ENCODE peak calls at places on chromosomes 6 and 20, in seven cellular contexts. C, K, H, M, Y, W and N are unnamed samples. For H3K9me3, the result is how much of the 10 kb centered on the place peaks cover.

GRCh38 chr20:39309458-39309857 is 347.3 kb downstream of the DHX35 start:
- DNase-seq in Y (no peak), M (no peak), C (no peak), K (no peak), H (no peak), W (no peak), N (no peak)

GRCh38 chr6:147486683-147487082 is 21.8 kb upstream of the SAMD5 start:
- DNase-seq in K (no peak), M (no peak), W (no peak), C (no peak), H (no peak), Y (no peak), N (no peak)

GRCh38 chr20:48823476-48823875 is 4.3 kb downstream of the PREX1 start:
- DNase-seq in M (no peak), W (no peak), Y (no peak), C (no peak), K (no peak), H (no peak), N (no peak)

GRCh38 chr20:33839591-33839990 is 28.4 kb downstream of the CHMP4B start:
- DNase-seq in W (no peak), Y (no peak), K (no peak), M (no peak), H (no peak), C (no peak), N (no peak)

GRCh38 chr6:90159452-90159851 is 137.2 kb downstream of the BACH2 start:
- DNase-seq in C (no peak), W (no peak), Y (no peak), K (no peak), H (no peak), M (no peak), N (no peak)

GRCh38 chr6:105645166-105645565 is 242.3 kb upstream of the PREP start:
- DNase-seq in Y (no peak), C (no peak), W (no peak), M (no peak), K (no peak), H (no peak), N (no peak)

GRCh38 chr20:15289337-15289736 is 951.9 kb upstream of the FLRT3 start:
- DNase-seq in C (no peak), H (no peak), K (no peak), W (no peak), M (no peak), Y (no peak), N (no peak)

GRCh38 chr20:13995086-13995665 is at the start of gene MACROD2:
- DNase-seq in W (peak), H (peak), Y (peak), M (peak), K (no peak), C (peak), N (peak)

GRCh38 chr6:117616971-117617765 is 14.9 kb upstream of the GOPC start:
- DNase-seq in H (no peak), W (no peak), C (no peak), K (no peak), Y (no peak), M (no peak), N (no peak)

GRCh38 chr20:3047486-3048419 is 1.9 kb downstream of the MRPS26 start:
- DNase-seq in K (no peak), H (no peak), C (no peak), M (no peak), W (no peak), Y (no peak), N (no peak)

GRCh38 chr6:3287976-3288707 is 29.4 kb downstream of the PSMG4 start:
- DNase-seq in Y (no peak), K (peak), W (no peak), M (no peak), H (peak), C (no peak), N (peak)

GRCh38 chr6:28266962-28267694 is at the start of gene ZSCAN26:
- DNase-seq in W (peak), C (peak), Y (peak), K (peak), H (peak), M (peak), N (peak)

GRCh38 chr6:28658475-28659249 is 133.0 kb downstream of the GPX5 start:
- DNase-seq in C (no peak), W (no peak), K (no peak), H (no peak), Y (peak), M (no peak), N (no peak)

GRCh38 chr20:49432562-49432961 is 49.9 kb downstream of the KCNB1 start:
- DNase-seq in H (no peak), K (no peak), C (no peak), Y (no peak), W (no peak), M (no peak), N (no peak)

GRCh38 chr20:20821496-20822260 is 109.2 kb upstream of the RALGAPA2 start:
- DNase-seq in W (no peak), M (no peak), K (no peak), H (no peak), Y (no peak), C (no peak), N (no peak)

GRCh38 chr20:23995905-23996666 is 7.5 kb upstream of the GGTLC1 start:
- DNase-seq in M (no peak), K (peak), W (peak), Y (peak), C (peak), H (no peak), N (peak)

DNA sequence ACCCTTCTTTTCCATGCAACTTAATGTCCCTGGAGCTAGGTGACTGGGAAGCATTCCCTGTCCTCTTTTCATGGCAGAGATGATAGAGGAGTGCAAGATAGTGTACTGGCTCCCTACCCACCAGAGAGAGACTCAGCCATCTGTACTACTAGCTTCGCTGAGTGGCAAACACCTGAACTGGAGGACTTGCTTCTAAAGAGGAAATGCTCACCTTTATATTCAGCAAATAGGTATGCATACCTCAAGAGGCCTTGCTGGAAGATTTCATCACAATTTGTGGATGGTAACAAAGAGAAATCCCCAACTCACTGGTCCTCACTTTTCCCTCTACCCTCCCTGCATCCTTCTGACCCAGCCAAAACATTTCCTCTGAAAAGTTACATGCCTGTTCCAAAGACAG is 124.1 kb downstream of the FOXA2 start:
- DNase-seq in C (no peak), Y (no peak), K (no peak), M (no peak), H (no peak), W (no peak), N (no peak)
- H3K9me3 ChIP-seq in C (under half), Y (under half), K (under half), M (under half), H (under half), W (under half), N (under half)

GRCh38 chr6:159727717-159728440 is 573 bp downstream of the WTAP start:
- DNase-seq in W (no peak), C (peak), Y (no peak), K (no peak), H (no peak), M (no peak), N (no peak)

GRCh38 chr6:159726918-159727716 is at the start of gene WTAP:
- DNase-seq in C (peak), Y (peak), M (peak), K (peak), H (peak), W (peak), N (peak)

GRCh38 chr6:159729598-159729997 is 2.3 kb downstream of the WTAP start:
- DNase-seq in K (no peak), Y (peak), H (no peak), C (peak), M (no peak), W (no peak), N (no peak)

GRCh38 chr6:159728552-159728951 is 1.2 kb downstream of the WTAP start:
- DNase-seq in C (peak), H (no peak), W (no peak), K (peak), Y (no peak), M (no peak), N (no peak)

DNA sequence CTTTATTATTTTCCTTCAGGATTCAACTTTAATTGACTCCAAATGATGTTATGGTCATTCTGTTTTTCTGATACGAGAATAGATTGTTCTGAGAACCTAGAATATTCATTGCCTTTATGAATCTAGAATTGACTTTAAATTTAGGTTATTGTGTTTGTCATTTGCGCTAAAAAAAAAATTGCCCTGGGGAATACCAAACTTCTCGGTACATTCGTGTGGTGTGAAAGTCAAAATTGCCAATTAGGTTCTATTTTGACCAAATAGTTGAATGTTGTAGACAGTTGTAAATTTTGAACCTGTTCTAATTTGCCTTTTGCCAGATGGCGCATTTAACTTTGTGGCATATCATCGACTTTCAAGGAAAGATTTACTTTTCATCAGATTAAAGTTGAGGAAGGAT is 3.0 kb downstream of the WTAP start:
- DNase-seq in K (no peak), H (no peak), W (no peak), Y (no peak), M (no peak), C (no peak), N (no peak)
- H3K4me3 ChIP-seq in K (no peak), H (no peak), W (no peak), Y (no peak), M (peak), C (peak), N (no peak)

GRCh38 chr6:170189236-170189635 is 101.6 kb downstream of the DLL1 start:
- DNase-seq in M (no peak), W (no peak), C (no peak), K (no peak), Y (no peak), H (no peak), N (no peak)

GRCh38 chr6:170190046-170190445 is 100.8 kb downstream of the DLL1 start:
- DNase-seq in M (no peak), Y (no peak), K (no peak), H (no peak), W (no peak), C (no peak), N (no peak)

GRCh38 chr6:170187669-170188566 is 103.0 kb downstream of the DLL1 start:
- DNase-seq in W (no peak), Y (no peak), H (no peak), C (no peak), M (no peak), K (no peak), N (no peak)

GRCh38 chr6:170186909-170187668 is 103.8 kb downstream of the DLL1 start:
- DNase-seq in W (no peak), Y (no peak), H (no peak), K (no peak), C (no peak), M (no peak), N (no peak)

GRCh38 chr6:170188571-170189001 is 102.3 kb downstream of the DLL1 start:
- DNase-seq in Y (no peak), K (no peak), H (peak), M (no peak), W (no peak), C (no peak), N (no peak)
- H3K9me3 ChIP-seq in Y (under half), K (under half), H (under half), M (under half), W (under half), C (under half), N (under half)

GRCh38 chr6:96522469-96523009 is 933 bp downstream of the UFL1 start:
- DNase-seq in C (peak), Y (peak), W (no peak), H (no peak), K (no peak), M (no peak), N (no peak)

GRCh38 chr6:96520851-96521115 is 823 bp upstream of the UFL1 start:
- DNase-seq in W (no peak), C (peak), H (no peak), Y (no peak), K (no peak), M (no peak), N (no peak)

GRCh38 chr6:96521625-96522468 is at the start of gene UFL1:
- DNase-seq in H (peak), C (peak), K (peak), Y (peak), M (peak), W (no peak), N (peak)

GRCh38 chr6:96521267-96521624 is 360 bp upstream of the UFL1 start:
- DNase-seq in M (no peak), Y (no peak), C (no peak), W (no peak), K (no peak), H (no peak), N (no peak)

DNA sequence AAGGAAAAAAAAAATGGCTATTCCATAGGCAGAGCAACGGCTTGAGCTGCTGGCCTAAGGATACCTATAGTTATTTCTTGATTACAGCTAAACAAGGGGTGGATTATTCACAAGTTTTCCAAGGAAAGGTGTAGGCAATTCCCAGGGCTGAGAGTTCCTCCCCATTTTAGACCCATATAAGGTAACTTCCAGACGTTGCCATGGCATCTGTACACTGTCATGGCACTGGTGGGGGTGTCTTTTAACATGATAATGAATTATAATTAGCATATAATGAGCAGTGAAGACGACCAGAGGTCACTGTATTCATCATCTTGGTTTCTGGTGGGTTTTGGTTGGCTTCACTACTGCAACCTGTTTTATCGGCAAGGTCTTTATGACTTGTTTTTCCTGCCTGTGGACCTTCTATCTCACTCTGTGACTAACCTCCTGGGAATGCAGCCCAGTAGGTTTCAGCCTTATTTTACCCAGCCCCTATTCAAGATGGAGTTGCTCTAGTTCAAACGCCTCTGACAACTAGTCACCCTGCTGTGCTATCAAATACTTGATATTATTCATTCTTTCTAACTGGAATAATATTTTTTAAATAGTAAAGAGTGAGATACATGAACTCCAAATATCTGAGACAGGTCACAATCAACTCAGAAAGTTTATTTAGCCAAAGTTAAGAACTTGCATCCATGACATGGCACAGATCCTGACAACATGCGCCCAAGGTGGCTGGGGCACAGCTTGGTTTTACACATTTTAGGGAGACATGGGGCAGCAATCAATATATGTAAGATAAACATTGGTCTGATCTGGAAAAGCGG is 1.4 kb upstream of the UFL1 start:
- DNase-seq in K (no peak), Y (peak), W (no peak), M (no peak), C (peak), H (no peak), N (no peak)
- H3K4me3 ChIP-seq in K (peak), Y (peak), W (peak), M (peak), C (peak), H (peak), N (peak)

DNA sequence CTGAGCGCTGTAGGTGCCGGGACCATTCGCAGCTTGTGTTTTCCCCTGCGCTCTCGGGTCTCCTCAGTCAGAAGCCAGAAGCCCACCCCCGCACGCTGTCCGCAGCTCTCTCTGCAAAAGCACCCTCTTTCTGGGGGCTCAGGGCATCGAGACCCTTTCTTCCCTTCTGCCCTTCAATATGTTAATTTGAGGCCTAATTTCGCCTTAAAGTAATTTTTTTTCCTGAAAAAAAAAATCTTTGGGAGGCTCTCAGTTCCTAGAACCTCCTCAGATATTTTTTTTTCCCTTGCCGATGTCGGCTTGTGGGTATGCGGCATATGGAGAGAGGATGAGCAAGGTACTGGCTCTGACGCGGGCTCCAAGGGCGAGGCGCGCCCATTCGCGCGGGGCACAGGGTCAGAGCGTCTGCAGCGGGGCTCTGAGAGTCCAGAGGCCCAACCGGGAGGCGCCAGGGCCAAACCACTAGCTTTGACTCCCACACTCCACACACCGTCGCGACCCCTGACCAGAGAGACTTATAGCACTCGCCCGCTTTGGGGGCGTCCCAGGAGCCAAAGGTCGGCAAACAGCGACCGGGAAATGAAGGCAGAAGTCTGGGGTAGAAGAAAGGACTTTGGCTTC is 893 bp downstream of the PRDM13 start:
- DNase-seq in K (no peak), W (no peak), C (no peak), M (no peak), Y (no peak), H (no peak), N (no peak)
- H3K9me3 ChIP-seq in K (under half), W (under half), C (under half), M (under half), Y (under half), H (under half), N (under half)

GRCh38 chr6:33237731-33238130 is 29.4 kb downstream of the RING1 start:
- DNase-seq in C (no peak), W (no peak), K (no peak), M (no peak), Y (no peak), H (no peak), N (no peak)

GRCh38 chr6:33235221-33235634 is 26.9 kb downstream of the RING1 start:
- DNase-seq in C (no peak), Y (no peak), M (no peak), K (no peak), H (no peak), W (no peak), N (no peak)

GRCh38 chr6:33241968-33242367 is 29.7 kb downstream of the VPS52 start:
- DNase-seq in Y (no peak), W (no peak), C (no peak), M (no peak), H (no peak), K (no peak), N (no peak)

GRCh38 chr6:33236852-33237251 is 28.6 kb downstream of the RING1 start:
- DNase-seq in C (no peak), H (no peak), K (no peak), W (no peak), M (no peak), Y (no peak), N (no peak)
- H3K4me3 ChIP-seq in C (no peak), H (no peak), K (no peak), W (no peak), M (no peak), Y (no peak), N (no peak)